ENCODE peak calls at places on chromosomes 2 and 18, in six cellular contexts. One of them, this sample, is unnamed. For H3K4me1 and H4K20me1, the result is how much of the 10 kb centered on the place peaks cover.

GRCh38 chr2:237320801-237321563 is 93.0 kb downstream of the COL6A3 start:
- DNase-seq in H9: no peak
- DNase-seq in neural progenitor cell: no peak
- DNase-seq in MM.1S: no peak
- DNase-seq in GM23338: no peak
- DNase-seq in fibroblast of lung: no peak
- DNase-seq in this sample: no peak

GRCh38 chr2:72211777-72212515 is 64.3 kb upstream of the CYP26B1 start:
- DNase-seq in H9: no peak
- DNase-seq in neural progenitor cell: no peak
- DNase-seq in MM.1S: no peak
- DNase-seq in GM23338: no peak
- DNase-seq in fibroblast of lung: peak
- DNase-seq in this sample: no peak

GRCh38 chr2:214604861-214605260 is 194.0 kb downstream of the VWC2L start:
- DNase-seq in H9: no peak
- DNase-seq in neural progenitor cell: no peak
- DNase-seq in MM.1S: no peak
- DNase-seq in GM23338: peak
- DNase-seq in fibroblast of lung: peak
- DNase-seq in this sample: no peak

GRCh38 chr2:195411219-195411687 is 245.8 kb upstream of the SLC39A10 start:
- DNase-seq in H9: no peak
- DNase-seq in neural progenitor cell: no peak
- DNase-seq in MM.1S: no peak
- DNase-seq in GM23338: no peak
- DNase-seq in fibroblast of lung: peak
- DNase-seq in this sample: no peak

GRCh38 chr2:100673691-100674485 is 111.1 kb downstream of the PDCL3 start:
- DNase-seq in H9: no peak
- DNase-seq in neural progenitor cell: no peak
- DNase-seq in MM.1S: no peak
- DNase-seq in GM23338: no peak
- DNase-seq in fibroblast of lung: no peak
- DNase-seq in this sample: no peak

GRCh38 chr2:200199576-200200263 is 106.8 kb upstream of the SPATS2L start:
- DNase-seq in H9: peak
- DNase-seq in neural progenitor cell: peak
- DNase-seq in MM.1S: no peak
- DNase-seq in GM23338: peak
- DNase-seq in fibroblast of lung: peak
- DNase-seq in this sample: peak

GRCh38 chr2:156399950-156400703 is 36.1 kb upstream of the GPD2 start:
- DNase-seq in H9: peak
- DNase-seq in neural progenitor cell: peak
- DNase-seq in MM.1S: peak
- DNase-seq in GM23338: peak
- DNase-seq in fibroblast of lung: peak
- DNase-seq in this sample: peak

GRCh38 chr18:41462946-41463345 is 492.1 kb upstream of the PIK3C3 start:
- DNase-seq in H9: no peak
- DNase-seq in neural progenitor cell: no peak
- DNase-seq in MM.1S: no peak
- DNase-seq in GM23338: no peak
- DNase-seq in fibroblast of lung: no peak
- DNase-seq in this sample: no peak

GRCh38 chr2:96763511-96764252 is 3.0 kb downstream of the CNNM4 start:
- DNase-seq in H9: peak
- DNase-seq in neural progenitor cell: peak
- DNase-seq in MM.1S: no peak
- DNase-seq in GM23338: peak
- DNase-seq in fibroblast of lung: no peak
- DNase-seq in this sample: peak

GRCh38 chr18:7757175-7757574 is 190.1 kb downstream of the PTPRM start:
- DNase-seq in H9: no peak
- DNase-seq in neural progenitor cell: no peak
- DNase-seq in MM.1S: no peak
- DNase-seq in GM23338: no peak
- DNase-seq in fibroblast of lung: no peak
- DNase-seq in this sample: no peak

GRCh38 chr2:216657963-216658362 is 24.7 kb downstream of the IGFBP2 start:
- DNase-seq in H9: no peak
- DNase-seq in neural progenitor cell: no peak
- DNase-seq in MM.1S: no peak
- DNase-seq in GM23338: no peak
- DNase-seq in fibroblast of lung: no peak
- DNase-seq in this sample: no peak

GRCh38 chr2:5121677-5122076 is 570.5 kb upstream of the SOX11 start:
- DNase-seq in H9: peak
- DNase-seq in neural progenitor cell: peak
- DNase-seq in MM.1S: no peak
- DNase-seq in GM23338: peak
- DNase-seq in fibroblast of lung: no peak
- DNase-seq in this sample: no peak

GRCh38 chr18:1914489-1914888 is 656.8 kb downstream of the METTL4 start:
- DNase-seq in H9: peak
- DNase-seq in neural progenitor cell: no peak
- DNase-seq in MM.1S: peak
- DNase-seq in GM23338: peak
- DNase-seq in fibroblast of lung: peak
- DNase-seq in this sample: peak

GRCh38 chr2:111185496-111186022 is 64.8 kb downstream of the BCL2L11 start:
- DNase-seq in H9: no peak
- DNase-seq in neural progenitor cell: no peak
- DNase-seq in MM.1S: no peak
- DNase-seq in GM23338: no peak
- DNase-seq in fibroblast of lung: no peak
- DNase-seq in this sample: no peak

GRCh38 chr2:194289712-194290346 is 1367.2 kb upstream of the SLC39A10 start:
- DNase-seq in H9: no peak
- DNase-seq in neural progenitor cell: no peak
- DNase-seq in MM.1S: no peak
- DNase-seq in GM23338: peak
- DNase-seq in fibroblast of lung: no peak
- DNase-seq in this sample: no peak

GRCh38 chr2:25808006-25808383 is 70.3 kb downstream of the ASXL2 start:
- DNase-seq in H9: no peak
- DNase-seq in neural progenitor cell: no peak
- DNase-seq in MM.1S: no peak
- DNase-seq in GM23338: no peak
- DNase-seq in fibroblast of lung: peak
- DNase-seq in this sample: no peak

GRCh38 chr18:48781041-48781989 is 169.4 kb downstream of the SMAD7 start:
- DNase-seq in H9: no peak
- DNase-seq in neural progenitor cell: peak
- DNase-seq in MM.1S: no peak
- DNase-seq in GM23338: peak
- DNase-seq in fibroblast of lung: peak
- DNase-seq in this sample: no peak

GRCh38 chr2:187552959-187553681 is 1.1 kb downstream of the TFPI start:
- DNase-seq in H9: no peak
- DNase-seq in neural progenitor cell: no peak
- DNase-seq in MM.1S: no peak
- DNase-seq in GM23338: no peak
- DNase-seq in fibroblast of lung: peak
- DNase-seq in this sample: no peak

GRCh38 chr2:25339791-25340339 is 1.9 kb downstream of the DNMT3A start:
- DNase-seq in H9: peak
- DNase-seq in neural progenitor cell: peak
- DNase-seq in MM.1S: no peak
- DNase-seq in GM23338: peak
- DNase-seq in fibroblast of lung: no peak
- DNase-seq in this sample: no peak

GRCh38 chr2:216833076-216833475 is 26.8 kb downstream of the TNP1 start:
- DNase-seq in H9: no peak
- DNase-seq in neural progenitor cell: no peak
- DNase-seq in MM.1S: no peak
- DNase-seq in GM23338: no peak
- DNase-seq in fibroblast of lung: no peak
- DNase-seq in this sample: no peak

GRCh38 chr2:120935339-120936313 is 200.0 kb downstream of the GLI2 start:
- DNase-seq in H9: no peak
- DNase-seq in neural progenitor cell: peak
- DNase-seq in MM.1S: no peak
- DNase-seq in GM23338: no peak
- DNase-seq in fibroblast of lung: peak
- DNase-seq in this sample: no peak

GRCh38 chr2:16630463-16630862 is 35.2 kb downstream of the CYRIA start:
- DNase-seq in H9: no peak
- DNase-seq in neural progenitor cell: no peak
- DNase-seq in MM.1S: no peak
- DNase-seq in GM23338: no peak
- DNase-seq in fibroblast of lung: no peak
- DNase-seq in this sample: peak

GRCh38 chr18:69599377-69599776 is 198.7 kb downstream of the DOK6 start:
- DNase-seq in H9: no peak
- DNase-seq in neural progenitor cell: no peak
- DNase-seq in MM.1S: no peak
- DNase-seq in GM23338: no peak
- DNase-seq in fibroblast of lung: no peak
- DNase-seq in this sample: no peak

GRCh38 chr18:22868831-22869230 is 64.3 kb upstream of the RBBP8 start:
- DNase-seq in H9: no peak
- DNase-seq in neural progenitor cell: no peak
- DNase-seq in MM.1S: no peak
- DNase-seq in GM23338: no peak
- DNase-seq in fibroblast of lung: no peak
- DNase-seq in this sample: no peak

GRCh38 chr2:147937744-147938349 is 82.7 kb downstream of the ORC4 start:
- DNase-seq in H9: no peak
- DNase-seq in neural progenitor cell: peak
- DNase-seq in MM.1S: peak
- DNase-seq in GM23338: peak
- DNase-seq in fibroblast of lung: peak
- DNase-seq in this sample: peak

GRCh38 chr2:11745613-11746375 is 638 bp upstream of the LPIN1 start:
- DNase-seq in H9: no peak
- DNase-seq in neural progenitor cell: no peak
- DNase-seq in MM.1S: no peak
- DNase-seq in GM23338: no peak
- DNase-seq in fibroblast of lung: no peak
- DNase-seq in this sample: no peak
- H3K4me1 ChIP-seq in H9: under half
- H3K4me1 ChIP-seq in neural progenitor cell: under half
- H3K4me1 ChIP-seq in MM.1S: under half
- H3K4me1 ChIP-seq in GM23338: under half
- H3K4me1 ChIP-seq in fibroblast of lung: under half
- H3K4me1 ChIP-seq in this sample: half or more

DNA sequence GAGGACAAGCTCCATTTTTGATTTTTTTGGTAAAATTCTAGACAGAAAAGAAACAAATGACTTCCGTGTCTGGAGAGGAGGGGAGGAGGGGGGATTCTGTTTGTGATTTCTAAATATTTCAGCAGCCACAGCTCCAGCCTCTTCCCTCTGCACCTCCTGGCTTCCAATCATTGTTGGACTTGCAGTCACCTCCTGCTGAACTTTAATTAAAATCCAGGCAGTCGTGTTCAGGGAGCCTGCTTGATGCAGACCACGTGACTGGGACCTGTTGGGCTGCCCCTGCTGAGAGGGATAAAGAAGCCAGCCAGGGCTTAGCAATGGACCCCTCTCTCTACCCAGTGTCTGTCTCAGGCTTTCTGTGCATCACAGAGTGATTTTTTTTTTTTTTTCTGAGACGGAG is 115.1 kb downstream of the SH3BP4 start:
- DNase-seq in H9: no peak
- DNase-seq in neural progenitor cell: peak
- DNase-seq in MM.1S: no peak
- DNase-seq in GM23338: no peak
- DNase-seq in fibroblast of lung: no peak
- DNase-seq in this sample: no peak
- H2AFZ ChIP-seq in H9: no peak
- H2AFZ ChIP-seq in neural progenitor cell: no peak
- H2AFZ ChIP-seq in MM.1S: no peak
- H2AFZ ChIP-seq in GM23338: peak
- H2AFZ ChIP-seq in fibroblast of lung: no peak
- H2AFZ ChIP-seq in this sample: no peak

GRCh38 chr18:9928646-9929259 is 14.9 kb downstream of the VAPA start:
- DNase-seq in H9: no peak
- DNase-seq in neural progenitor cell: no peak
- DNase-seq in MM.1S: no peak
- DNase-seq in GM23338: no peak
- DNase-seq in fibroblast of lung: no peak
- DNase-seq in this sample: no peak
- H4K20me1 ChIP-seq in H9: under half
- H4K20me1 ChIP-seq in neural progenitor cell: half or more
- H4K20me1 ChIP-seq in MM.1S: half or more
- H4K20me1 ChIP-seq in GM23338: under half
- H4K20me1 ChIP-seq in fibroblast of lung: under half
- H4K20me1 ChIP-seq in this sample: half or more

GRCh38 chr18:2958819-2959298 is 54.1 kb downstream of the LPIN2 start:
- DNase-seq in H9: no peak
- DNase-seq in neural progenitor cell: no peak
- DNase-seq in MM.1S: peak
- DNase-seq in GM23338: no peak
- DNase-seq in fibroblast of lung: peak
- DNase-seq in this sample: peak

GRCh38 chr18:2959341-2959740 is 53.6 kb downstream of the LPIN2 start:
- DNase-seq in H9: no peak
- DNase-seq in neural progenitor cell: no peak
- DNase-seq in MM.1S: no peak
- DNase-seq in GM23338: no peak
- DNase-seq in fibroblast of lung: no peak
- DNase-seq in this sample: no peak

GRCh38 chr18:2961828-2962227 is 51.1 kb downstream of the LPIN2 start:
- DNase-seq in H9: no peak
- DNase-seq in neural progenitor cell: no peak
- DNase-seq in MM.1S: peak
- DNase-seq in GM23338: no peak
- DNase-seq in fibroblast of lung: peak
- DNase-seq in this sample: peak

GRCh38 chr18:2963048-2963447 is 49.9 kb downstream of the LPIN2 start:
- DNase-seq in H9: no peak
- DNase-seq in neural progenitor cell: no peak
- DNase-seq in MM.1S: no peak
- DNase-seq in GM23338: no peak
- DNase-seq in fibroblast of lung: no peak
- DNase-seq in this sample: peak

DNA sequence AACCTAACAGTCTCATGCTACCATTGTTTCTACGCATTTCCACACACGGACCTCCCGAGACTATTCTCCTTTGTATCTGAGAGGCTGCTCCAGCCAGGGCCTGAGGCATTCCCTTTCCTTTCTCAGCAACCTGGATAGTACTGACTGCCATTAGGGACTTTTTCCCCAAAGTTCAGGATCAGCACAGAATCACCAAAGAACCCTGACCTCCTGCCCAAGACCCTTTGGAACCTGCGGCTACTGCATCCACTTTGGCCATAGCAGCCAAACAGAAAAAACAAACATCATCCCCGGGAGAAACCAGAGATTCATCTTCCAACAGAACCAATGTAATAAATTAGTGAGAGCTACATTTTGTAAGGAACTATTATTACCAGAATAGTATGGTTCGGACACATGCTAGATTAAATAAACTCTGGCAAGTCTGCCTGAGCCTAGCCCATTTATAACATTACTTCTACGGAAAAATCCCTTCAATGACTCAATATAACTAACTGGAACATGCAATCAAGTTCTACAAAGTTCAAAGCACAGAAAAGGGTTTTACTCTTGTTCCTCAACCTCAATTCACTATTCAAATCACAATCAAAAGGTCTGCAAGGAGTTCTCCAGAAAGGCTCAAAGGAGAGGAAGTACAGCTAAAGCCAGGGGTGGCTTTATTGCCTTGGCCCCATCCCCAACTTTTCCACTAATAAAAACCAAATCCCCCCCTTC is 51.8 kb downstream of the LPIN2 start:
- DNase-seq in H9: no peak
- DNase-seq in neural progenitor cell: no peak
- DNase-seq in MM.1S: no peak
- DNase-seq in GM23338: no peak
- DNase-seq in fibroblast of lung: no peak
- DNase-seq in this sample: peak
- H3K4me1 ChIP-seq in H9: under half
- H3K4me1 ChIP-seq in neural progenitor cell: under half
- H3K4me1 ChIP-seq in MM.1S: under half
- H3K4me1 ChIP-seq in GM23338: under half
- H3K4me1 ChIP-seq in fibroblast of lung: under half
- H3K4me1 ChIP-seq in this sample: half or more

This sample was measured in OCI-LY7.